ENCODE peak calls at places on chromosome 10, in seven cellular contexts. X is brain microvascular endothelial cell; H is WERI-Rb-1; V is AG04450; F is CD8-positive, alpha-beta T cell; N is lower lobe of right lung; Z is fibroblast of pulmonary artery. C is an unnamed sample.

GRCh38 chr10:126060232-126060935 is 164.0 kb downstream of the FANK1 start:
- DNase-seq in X (peak; percentile 90), H (no peak), V (no peak), F (no peak), N (no peak), Z (peak; percentile 66), C (no peak)

GRCh38 chr10:42987121-42987541 is 89.7 kb upstream of the RET start:
- DNase-seq in X (no peak), H (no peak), V (no peak), F (no peak), N (peak; percentile 67), Z (no peak), C (peak; percentile 47)

GRCh38 chr10:63456437-63457210 is 9.2 kb downstream of the JMJD1C start:
- DNase-seq in X (no peak), H (no peak), V (no peak), F (no peak), N (no peak), Z (peak; percentile 81), C (no peak)

GRCh38 chr10:130967784-130968183 is 343.7 kb downstream of the TCERG1L start:
- DNase-seq in X (no peak), H (no peak), V (no peak), F (no peak), N (no peak), Z (no peak), C (no peak)

GRCh38 chr10:90947025-90947960 is 26.4 kb upstream of the ANKRD1 start:
- DNase-seq in X (peak; percentile 52), H (no peak), V (no peak), F (no peak), N (no peak), Z (peak; percentile 55), C (no peak)

GRCh38 chr10:3763852-3764625 is 21.0 kb downstream of the KLF6 start:
- DNase-seq in X (no peak), H (no peak), V (no peak), F (no peak), N (no peak), Z (peak; percentile 61), C (no peak)

GRCh38 chr10:152915-153314 is 17.7 kb downstream of the ZMYND11 start:
- DNase-seq in X (no peak), H (no peak), V (no peak), F (no peak), N (no peak), Z (no peak), C (no peak)

GRCh38 chr10:86684305-86684704 is 16.0 kb downstream of the LDB3 start:
- DNase-seq in X (peak; percentile 6), H (peak; percentile 77), V (no peak), F (no peak), N (no peak), Z (peak; percentile 23), C (no peak)

GRCh38 chr10:4020651-4021050 is 235.6 kb upstream of the KLF6 start:
- DNase-seq in X (no peak), H (no peak), V (no peak), F (no peak), N (no peak), Z (no peak), C (no peak)

GRCh38 chr10:63252095-63252762 is 119.1 kb downstream of the NRBF2 start:
- DNase-seq in X (no peak), H (no peak), V (no peak), F (no peak), N (no peak), Z (no peak), C (no peak)

GRCh38 chr10:86254081-86254480 is 112.5 kb downstream of the GRID1 start:
- DNase-seq in X (no peak), H (no peak), V (no peak), F (no peak), N (no peak), Z (no peak), C (no peak)

GRCh38 chr10:29414501-29414900 is 125.6 kb downstream of the LYZL1 start:
- DNase-seq in X (no peak), H (no peak), V (no peak), F (no peak), N (no peak), Z (no peak), C (no peak)

GRCh38 chr10:75683158-75683557 is 251.7 kb downstream of the LRMDA start:
- DNase-seq in X (no peak), H (no peak), V (no peak), F (no peak), N (no peak), Z (no peak), C (no peak)

GRCh38 chr10:86900955-86901354 is 56.5 kb downstream of the MMRN2 start:
- DNase-seq in X (peak; percentile 20), H (no peak), V (no peak), F (no peak), N (peak; percentile 62), Z (peak; percentile 94), C (no peak)

GRCh38 chr10:48453451-48454301 is 147.2 kb downstream of the MAPK8 start:
- DNase-seq in X (no peak), H (no peak), V (no peak), F (no peak), N (no peak), Z (no peak), C (peak; percentile 68)

GRCh38 chr10:16425449-16425848 is 11.4 kb upstream of the PTER start:
- DNase-seq in X (no peak), H (no peak), V (no peak), F (no peak), N (no peak), Z (no peak), C (no peak)

GRCh38 chr10:91758303-91759146 is 39.7 kb upstream of the TNKS2 start:
- DNase-seq in X (no peak), H (no peak), V (peak; percentile 13), F (no peak), N (no peak), Z (peak; percentile 82), C (no peak)

GRCh38 chr10:113576853-113577252 is 24.0 kb downstream of the HABP2 start:
- DNase-seq in X (peak; percentile 14), H (no peak), V (no peak), F (no peak), N (no peak), Z (peak; percentile 26), C (no peak)

GRCh38 chr10:1201010-1201807 is 145.0 kb downstream of the WDR37 start:
- DNase-seq in X (no peak), H (no peak), V (no peak), F (no peak), N (no peak), Z (no peak), C (no peak)

GRCh38 chr10:14208231-14208630 is 122.5 kb downstream of the FRMD4A start:
- DNase-seq in X (no peak), H (no peak), V (no peak), F (no peak), N (no peak), Z (no peak), C (no peak)

GRCh38 chr10:14648042-14648765 is 126.5 kb downstream of the FAM107B start:
- DNase-seq in X (peak; percentile 88), H (peak; percentile 54), V (peak; percentile 15), F (peak; percentile 66), N (peak; percentile 66), Z (peak; percentile 81), C (peak; percentile 86)

DNA sequence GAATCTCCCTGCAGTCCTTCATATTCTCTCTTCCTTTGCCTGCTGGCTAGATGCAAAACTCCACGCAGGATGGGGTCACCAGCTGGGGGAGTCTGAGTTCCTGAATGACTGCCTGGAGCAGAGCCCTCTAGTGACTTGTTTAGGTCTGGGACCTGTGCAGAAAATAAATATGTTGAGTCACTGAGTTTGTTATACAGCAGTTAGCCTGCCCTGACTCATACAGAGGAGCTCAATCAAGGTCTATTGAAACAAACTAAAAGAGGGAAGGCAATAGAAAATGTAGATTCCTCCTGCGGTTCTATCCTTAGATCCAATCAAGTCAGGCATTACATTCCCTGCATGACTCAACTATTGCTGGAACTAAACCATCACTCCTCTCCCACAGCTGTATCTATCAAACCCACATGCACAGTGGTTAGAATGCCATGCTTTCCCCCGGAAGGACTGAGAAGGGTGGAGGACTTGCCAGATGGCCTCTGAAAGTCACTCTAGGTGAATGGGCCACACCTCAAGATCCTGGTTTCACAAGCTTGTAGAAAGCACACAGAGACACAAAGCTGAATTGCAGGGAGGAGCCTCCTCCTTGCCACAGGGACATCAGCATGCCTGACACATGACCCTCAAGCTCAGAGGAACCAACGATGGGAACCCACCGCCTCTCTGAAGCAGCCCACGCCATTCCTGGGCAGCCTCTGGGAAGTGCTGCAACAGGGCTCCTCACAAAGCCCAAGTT is 73.9 kb downstream of the SH3PXD2A start:
- DNase-seq in X (peak; percentile 18), H (peak; percentile 57), V (peak; percentile 94), F (no peak), N (no peak), Z (peak; percentile 68), C (no peak)
- TF ChIP-seq CTCF in X (peak; percentile 77), H (peak; percentile 75), V (peak; percentile 69), F (no peak), N (no peak), Z (peak; percentile 36), C (no peak)

DNA sequence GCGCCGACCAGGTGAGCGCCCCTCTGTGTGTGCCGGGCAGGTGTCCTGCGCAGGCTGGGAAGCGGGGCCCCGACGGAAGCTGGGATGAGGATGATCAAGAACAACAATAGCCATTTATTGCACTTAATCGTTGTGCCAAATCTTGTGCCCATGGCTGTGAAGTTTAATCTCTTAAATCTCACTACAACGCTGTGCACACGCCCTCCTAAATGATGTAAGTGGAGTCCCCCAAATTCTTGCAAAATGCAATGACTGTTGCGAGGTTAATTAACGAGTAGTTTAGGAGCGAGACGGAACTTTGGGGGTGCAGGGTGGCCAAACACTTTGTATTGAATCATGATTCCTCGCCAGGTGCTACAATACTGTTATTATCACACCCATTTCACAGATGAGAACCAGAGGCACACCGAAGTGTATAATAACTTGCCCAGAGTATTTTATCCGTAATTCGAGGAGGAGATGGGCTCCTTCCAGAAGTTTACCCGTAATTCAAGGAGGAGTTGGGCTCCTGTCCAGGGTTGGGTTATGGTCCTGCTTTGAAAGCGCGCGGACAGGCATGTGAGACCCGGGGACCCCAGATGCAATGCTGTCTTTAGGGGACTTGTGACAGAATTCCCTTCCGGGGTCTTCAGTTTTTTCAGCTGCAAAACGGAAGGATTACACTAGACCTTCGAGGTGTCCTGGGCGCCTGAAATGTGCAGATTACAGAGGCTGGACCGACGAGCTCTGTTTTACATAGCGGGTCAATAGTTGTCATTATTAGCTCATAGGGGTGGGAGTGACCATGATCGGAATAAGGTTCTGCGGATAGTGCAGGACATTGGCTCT is 1.0 kb downstream of the FFAR4 start:
- DNase-seq in X (no peak), H (no peak), V (no peak), F (no peak), N (no peak), Z (no peak), C (no peak)
- H3K4me3 ChIP-seq in X (no peak overlapping the region), H (no peak overlapping the region), V (no peak overlapping the region), F (no peak overlapping the region), N (peak overlapping the region; percentile 48), Z (no peak overlapping the region), C (peak overlapping the region; percentile 32)

DNA sequence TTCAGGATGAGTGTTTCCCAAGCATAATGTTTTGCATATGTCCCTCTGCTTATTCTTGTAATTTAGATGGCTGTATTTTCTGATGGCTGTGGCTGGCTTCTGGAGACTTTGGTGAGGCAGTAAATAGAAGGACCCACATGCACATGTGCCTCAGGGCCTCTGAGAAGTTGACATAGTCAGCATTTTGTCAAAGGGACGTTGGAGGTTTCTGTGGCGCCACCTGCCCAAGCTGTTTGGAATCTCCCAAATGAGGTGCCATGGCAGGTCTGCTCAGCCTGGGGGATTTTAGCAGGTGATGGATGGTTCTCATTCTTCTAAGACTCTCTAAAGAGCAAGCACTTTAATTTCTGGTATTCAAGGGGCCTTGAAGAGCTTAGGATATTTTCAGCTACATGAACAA is 29.8 kb downstream of the C10orf120 start:
- DNase-seq in X (no peak), H (no peak), V (no peak), F (no peak), N (no peak), Z (no peak), C (no peak)
- TF ChIP-seq CTCF in X (no peak), H (peak; percentile 10), V (no peak), F (no peak), N (no peak), Z (no peak), C (no peak)

GRCh38 chr10:119723161-119723560 is 2.7 kb upstream of the INPP5F start:
- DNase-seq in X (no peak), H (no peak), V (no peak), F (no peak), N (no peak), Z (no peak), C (no peak)
- H3K4me3 ChIP-seq in X (no peak overlapping the region), H (no peak overlapping the region), V (no peak overlapping the region), F (no peak overlapping the region), N (no peak overlapping the region), Z (no peak overlapping the region), C (no peak overlapping the region)

C was measured in spleen.